ENCODE peak calls at places on chromosomes 1 and 21, in eight cellular contexts. X is astrocyte; J is iPS-NIHi11; P is transverse colon; N is upper lobe of right lung; B is activated naive CD4-positive, alpha-beta T cell; G is COR-L47; V is T1000. Q is an unnamed sample.

GRCh38 chr1:21457654-21458053 is 17.7 kb downstream of the NBPF3 start:
- DNase-seq in P (no peak), V (no peak), X (no peak), J (no peak), B (no peak), G (no peak), N (no peak), Q (no peak)

GRCh38 chr21:32392299-32392879 is 423 bp downstream of the URB1 start:
- DNase-seq in B (no peak), P (no peak), V (no peak), N (no peak), X (no peak), J (no peak), G (no peak), Q (no peak)

GRCh38 chr1:44327679-44328491 is 27.2 kb downstream of the ERI3 start:
- DNase-seq in P (peak), V (peak), N (peak), B (no peak), X (peak), G (peak), J (peak), Q (peak)

GRCh38 chr1:36516372-36517018 is 33.8 kb upstream of the CSF3R start:
- DNase-seq in G (peak), X (peak), P (peak), J (peak), V (no peak), B (no peak), N (peak), Q (peak)

GRCh38 chr21:45698493-45698947 is 55.0 kb downstream of the PCBP3 start:
- DNase-seq in G (no peak), N (no peak), P (peak), V (no peak), J (no peak), B (no peak), X (peak), Q (peak)

GRCh38 chr1:119564548-119564947 is 57.5 kb downstream of the HSD3B1 start:
- DNase-seq in P (no peak), X (no peak), J (no peak), B (no peak), V (no peak), N (no peak), G (no peak), Q (no peak)

GRCh38 chr1:9289090-9289534 is 3.6 kb upstream of the SPSB1 start:
- DNase-seq in N (peak), B (peak), J (no peak), X (no peak), P (peak), G (peak), V (peak), Q (peak)

GRCh38 chr1:60244906-60245305 is 171.3 kb upstream of the C1orf87 start:
- DNase-seq in B (no peak), N (no peak), J (no peak), G (no peak), X (no peak), P (no peak), V (no peak), Q (no peak)

GRCh38 chr1:111139234-111139955 is 498 bp downstream of the DRAM2 start:
- DNase-seq in B (peak), V (peak), G (peak), N (no peak), X (peak), P (peak), J (peak), Q (peak)